ENCODE peak calls at places on chromosomes 13 and 19, in nine cellular contexts. D is CD4-positive, alpha-beta memory T cell; W is central memory CD4-positive, alpha-beta T cell; V is lower leg skin; Z is GM13977; M is GM12865; S is hepatocyte; B is K562; A is left ventricle myocardium inferior. I is an unnamed sample.

GRCh38 chr19:7078007-7078406 is 8.5 kb downstream of the ZNF557 start:
- DNase-seq in S (no peak), M (no peak), A (no peak), V (no peak), Z (no peak), W (no peak), B (no peak), D (no peak), I (no peak)

GRCh38 chr19:41328818-41329220 is 18.8 kb downstream of the CCDC97 start:
- DNase-seq in S (no peak), A (no peak), D (no peak), B (no peak), M (no peak), W (no peak), Z (peak; percentile 40), V (no peak), I (no peak)

GRCh38 chr19:40605201-40605971 is 4.2 kb downstream of the LTBP4 start:
- DNase-seq in W (peak; percentile 88), M (peak; percentile 90), D (peak; percentile 83), Z (peak; percentile 92), S (peak; percentile 84), A (peak; percentile 72), V (peak; percentile 78), B (peak; percentile 53), I (peak; percentile 78)

GRCh38 chr19:58572818-58573657 is at the start of gene MZF1:
- DNase-seq in V (peak; percentile 100), W (peak; percentile 100), A (peak; percentile 99), D (peak; percentile 100), B (peak; percentile 92), Z (peak; percentile 98), S (peak; percentile 100), M (peak; percentile 100), I (no peak)

GRCh38 chr19:35797663-35798062 is 15.0 kb downstream of the PRODH2 start:
- DNase-seq in A (no peak), W (no peak), S (no peak), B (peak; percentile 43), D (no peak), M (no peak), Z (no peak), V (no peak), I (no peak)

GRCh38 chr13:75850915-75851314 is 214.8 kb downstream of the LMO7 start:
- DNase-seq in V (no peak), S (no peak), D (no peak), B (peak; percentile 51), M (no peak), A (no peak), Z (no peak), W (no peak), I (no peak)

GRCh38 chr13:50149932-50150331 is 134.7 kb downstream of the KCNRG start:
- DNase-seq in B (no peak), S (peak; percentile 18), V (no peak), Z (no peak), M (no peak), A (peak; percentile 40), W (no peak), D (no peak), I (peak; percentile 27)

GRCh38 chr13:49373699-49374098 is 70.2 kb downstream of the CAB39L start:
- DNase-seq in Z (no peak), D (no peak), S (no peak), M (no peak), V (no peak), W (no peak), A (no peak), B (no peak), I (no peak)

GRCh38 chr13:30061217-30061616 is 210.8 kb upstream of the UBL3 start:
- DNase-seq in M (no peak), S (no peak), Z (no peak), W (no peak), B (no peak), D (no peak), V (no peak), A (no peak), I (no peak)

GRCh38 chr19:10514211-10515145 is 2.8 kb downstream of the S1PR5 start:
- DNase-seq in Z (peak; percentile 57), A (no peak), B (no peak), D (no peak), W (no peak), S (peak; percentile 17), M (peak; percentile 30), V (no peak), I (no peak)

GRCh38 chr13:29905845-29906244 is 55.4 kb upstream of the UBL3 start:
- DNase-seq in Z (no peak), A (no peak), M (no peak), V (no peak), W (no peak), B (no peak), S (peak; percentile 73), D (no peak), I (no peak)